ENCODE peak calls at places on chromosomes 6 and 20, in five cellular contexts. V, I, N, L and H are unnamed samples.
A peak's percentile ranks its signal among the peaks of the same experiment; 100 is the strongest.

GRCh38 chr6:22250486-22250885 is 46.4 kb downstream of the PRL start:
- DNase-seq in I (peak; percentile 17), V (no peak), L (no peak), N (no peak), H (no peak)

GRCh38 chr6:156886409-156886808 is 109.2 kb downstream of the ARID1B start:
- DNase-seq in N (no peak), I (no peak), L (peak; percentile 54), V (peak; percentile 79), H (no peak)

GRCh38 chr6:51704932-51705540 is 382.4 kb downstream of the PKHD1 start:
- DNase-seq in L (no peak), N (no peak), V (no peak), I (no peak), H (no peak)

GRCh38 chr20:45037050-45037449 is 63.9 kb downstream of the KCNS1 start:
- DNase-seq in I (peak; percentile 58), N (peak; percentile 73), V (peak; percentile 76), L (peak; percentile 63), H (no peak)

GRCh38 chr6:153976921-153977693 is 61.9 kb upstream of the OPRM1 start:
- DNase-seq in I (peak; percentile 44), N (peak; percentile 63), V (no peak), L (no peak), H (no peak)

GRCh38 chr20:63054695-63055240 is 48.0 kb upstream of the BHLHE23 start:
- DNase-seq in V (no peak), N (no peak), I (no peak), L (no peak), H (no peak)

GRCh38 chr6:112223070-112223861 is 31.1 kb downstream of the LAMA4 start:
- DNase-seq in L (peak; percentile 90), I (peak; percentile 88), N (peak; percentile 93), V (peak; percentile 94), H (no peak)

GRCh38 chr20:36270744-36271638 is 34.7 kb downstream of the AAR2 start:
- DNase-seq in N (no peak), I (no peak), L (no peak), V (no peak), H (no peak)

GRCh38 chr6:143664171-143664570 is 13.6 kb upstream of the PHACTR2 start:
- DNase-seq in L (no peak), N (no peak), V (no peak), I (no peak), H (no peak)

GRCh38 chr20:48236001-48236400 is 450.7 kb upstream of the SULF2 start:
- DNase-seq in V (no peak), N (no peak), L (no peak), I (no peak), H (no peak)

GRCh38 chr20:63568170-63568981 is 5.7 kb downstream of the HELZ2 start:
- DNase-seq in N (no peak), I (no peak), L (no peak), V (no peak), H (no peak)

GRCh38 chr6:151440930-151441329 is 11.0 kb downstream of the RMND1 start:
- DNase-seq in V (peak; percentile 67), L (peak; percentile 66), N (peak; percentile 48), I (peak; percentile 52), H (no peak)

GRCh38 chr20:29427201-29428060 is 1830.0 kb upstream of the DEFB115 start:
- DNase-seq in V (no peak), L (no peak), I (no peak), N (no peak), H (no peak)

GRCh38 chr6:80465513-80465912 is 359.0 kb downstream of the BCKDHB start:
- DNase-seq in N (no peak), L (no peak), V (no peak), I (no peak), H (no peak)

GRCh38 chr6:121443953-121444590 is 8.6 kb downstream of the GJA1 start:
- DNase-seq in I (no peak), N (peak; percentile 37), V (peak; percentile 55), L (peak; percentile 56), H (no peak)

GRCh38 chr6:5553767-5554166 is 292.5 kb downstream of the FARS2 start:
- DNase-seq in L (no peak), I (no peak), N (peak; percentile 6), V (no peak), H (no peak)

GRCh38 chr20:43916073-43916874 is 1.6 kb downstream of the TOX2 start:
- DNase-seq in L (peak; percentile 33), N (peak; percentile 69), V (peak; percentile 48), I (peak; percentile 25), H (no peak)

GRCh38 chr6:47665112-47665511 is 33.3 kb upstream of the ADGRF4 start:
- DNase-seq in N (no peak), V (no peak), I (no peak), L (no peak), H (no peak)

GRCh38 chr6:155701342-155701741 is 245.7 kb upstream of the NOX3 start:
- DNase-seq in N (no peak), I (no peak), V (no peak), L (no peak), H (no peak)

GRCh38 chr20:52805128-52805527 is 167.0 kb upstream of the TSHZ2 start:
- DNase-seq in N (no peak), I (no peak), V (no peak), L (no peak), H (no peak)

GRCh38 chr20:8932192-8933150 is 136.4 kb upstream of the PLCB4 start:
- DNase-seq in V (peak; percentile 46), L (peak; percentile 2), I (peak; percentile 17), N (peak; percentile 67), H (peak; percentile 61)

GRCh38 chr20:63325021-63325471 is 32.1 kb downstream of the COL20A1 start:
- DNase-seq in N (no peak), I (no peak), V (no peak), L (no peak), H (no peak)

GRCh38 chr6:127496471-127496870 is 22.7 kb downstream of the MTCL3 start:
- DNase-seq in I (no peak), L (peak; percentile 45), N (peak; percentile 40), V (peak; percentile 72), H (no peak)

GRCh38 chr20:5843054-5843731 is 93.0 kb downstream of the SHLD1 start:
- DNase-seq in L (no peak), V (no peak), N (no peak), I (peak; percentile 25), H (no peak)

GRCh38 chr6:61809004-61809595 is 476.9 kb downstream of the KHDRBS2 start:
- DNase-seq in L (peak; percentile 13), I (no peak), N (peak; percentile 5), V (peak; percentile 19), H (no peak)

GRCh38 chr6:10276888-10277287 is 138.0 kb downstream of the TFAP2A start:
- DNase-seq in L (no peak), N (no peak), I (no peak), V (no peak), H (no peak)

GRCh38 chr6:5423251-5423650 is 161.9 kb downstream of the FARS2 start:
- DNase-seq in L (no peak), N (no peak), V (no peak), I (no peak), H (no peak)

GRCh38 chr6:109053285-109053684 is 41.4 kb downstream of the SESN1 start:
- DNase-seq in N (peak; percentile 31), L (no peak), V (no peak), I (no peak), H (peak; percentile 47)

GRCh38 chr6:131065112-131065823 is 2.2 kb upstream of the EPB41L2 start:
- DNase-seq in N (no peak), L (no peak), V (no peak), I (no peak), H (no peak)

GRCh38 chr20:62220666-62221568 is 839 bp upstream of the HRH3 start:
- DNase-seq in N (no peak), V (no peak), I (no peak), L (no peak), H (no peak)

GRCh38 chr20:21125072-21125848 is 622 bp upstream of the KIZ start:
- DNase-seq in N (peak; percentile 71), L (peak; percentile 50), V (peak; percentile 55), I (no peak), H (no peak)

GRCh38 chr20:8172191-8172590 is 40.1 kb downstream of the PLCB1 start:
- DNase-seq in V (no peak), L (no peak), I (no peak), N (no peak), H (no peak)

GRCh38 chr6:72650081-72650745 is 28.3 kb downstream of the KCNQ5 start:
- DNase-seq in L (no peak), I (peak; percentile 66), V (peak; percentile 58), N (peak; percentile 18), H (no peak)

GRCh38 chr6:114367315-114367961 is 24.6 kb upstream of the HS3ST5 start:
- DNase-seq in I (no peak), V (no peak), L (no peak), N (no peak), H (no peak)

GRCh38 chr6:118350881-118351430 is 197.1 kb upstream of the PLN start:
- DNase-seq in L (no peak), V (no peak), N (peak; percentile 81), I (no peak), H (no peak)

GRCh38 chr6:1893470-1894130 is 283.9 kb downstream of the FOXC1 start:
- DNase-seq in I (no peak), L (no peak), V (no peak), N (peak; percentile 26), H (no peak)
- TF ChIP-seq CTCF in I (peak; percentile 28), L (no peak), V (no peak), N (peak; percentile 49), H (peak; percentile 47)

GRCh38 chr20:51021067-51022025 is 1.6 kb downstream of the KCNG1 start:
- DNase-seq in I (peak; percentile 48), V (peak; percentile 46), N (no peak), L (peak; percentile 38), H (peak; percentile 64)
- H3K4me3 ChIP-seq in I (peak overlapping the region; percentile 78), V (peak overlapping the region; percentile 65), N (no peak overlapping the region), L (peak overlapping the region; percentile 58), H (peak overlapping the region; percentile 54)

DNA sequence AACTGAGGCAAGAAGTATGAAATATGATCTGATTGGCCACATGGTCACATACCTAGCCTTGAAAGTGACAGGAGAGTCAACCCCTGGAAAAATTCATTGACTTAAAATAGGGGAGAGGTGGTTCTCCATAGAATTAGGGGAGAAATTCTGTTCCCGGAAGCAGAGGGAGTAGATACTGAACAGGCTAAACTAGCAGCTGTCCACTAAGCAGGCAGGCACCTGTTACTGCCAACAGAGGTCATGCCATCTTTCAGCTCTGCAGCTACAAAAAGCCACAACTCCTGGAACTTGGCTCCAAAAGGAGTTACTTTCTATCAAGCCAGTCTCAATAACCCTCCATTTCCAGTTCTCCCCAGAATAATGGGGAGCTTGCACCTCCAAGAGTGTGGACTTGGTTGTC is 352.5 kb downstream of the MAFB start:
- DNase-seq in V (no peak), L (no peak), I (no peak), N (no peak), H (no peak)
- TF ChIP-seq CTCF in V (no peak), L (no peak), I (no peak), N (no peak), H (no peak)

GRCh38 chr20:14334306-14334930 is 3.0 kb downstream of the FLRT3 start:
- DNase-seq in V (peak; percentile 24), I (peak; percentile 67), N (peak; percentile 81), L (peak; percentile 70), H (peak; percentile 37)

GRCh38 chr20:14335122-14335521 is 2.3 kb downstream of the FLRT3 start:
- DNase-seq in N (no peak), L (no peak), I (no peak), V (no peak), H (no peak)

GRCh38 chr20:14337400-14338171 is at the start of gene FLRT3:
- DNase-seq in N (peak; percentile 97), L (peak; percentile 98), V (peak; percentile 86), I (peak; percentile 97), H (peak; percentile 97)

GRCh38 chr20:14333734-14334133 is 3.7 kb downstream of the FLRT3 start:
- DNase-seq in I (no peak), V (no peak), N (no peak), L (no peak), H (no peak)

GRCh38 chr20:14336667-14337066 is 745 bp downstream of the FLRT3 start:
- DNase-seq in L (peak; percentile 30), V (no peak), N (peak; percentile 48), I (no peak), H (no peak)
- H3K4me3 ChIP-seq in L (peak overlapping the region; percentile 59), V (peak overlapping the region; percentile 48), N (peak overlapping the region; percentile 69), I (peak overlapping the region; percentile 38), H (peak overlapping the region; percentile 78)